ENCODE peak calls at places on chromosome 16, in seven cellular contexts. M is GM06990, C is AG10803, A is Peyer's patch, G is fibroblast of mammary gland, F is fibroblast of the aortic adventitia, E is lung. I is an unnamed sample.

GRCh38 chr16:19075511-19075910 is 8.1 kb downstream of the COQ7 start:
- DNase-seq in G (no peak), M (no peak), F (no peak), A (no peak), E (no peak), C (no peak), I (no peak)

GRCh38 chr16:53090271-53090590 is 35.4 kb downstream of the CHD9 start:
- DNase-seq in A (no peak), F (no peak), M (no peak), C (no peak), E (no peak), G (no peak), I (no peak)

GRCh38 chr16:15996432-15997109 is 47.2 kb downstream of the ABCC1 start:
- DNase-seq in A (no peak), F (peak), M (no peak), C (peak), G (peak), E (peak), I (peak)

GRCh38 chr16:56734429-56734828 is 4.5 kb downstream of the NUP93 start:
- DNase-seq in G (no peak), A (no peak), M (no peak), C (no peak), E (no peak), F (no peak), I (no peak)

GRCh38 chr16:50473375-50473945 is 74.7 kb upstream of the NKD1 start:
- DNase-seq in C (no peak), A (no peak), M (no peak), F (no peak), E (no peak), G (no peak), I (no peak)

GRCh38 chr16:3963203-3963602 is 82.7 kb upstream of the CREBBP start:
- DNase-seq in E (no peak), F (no peak), C (peak), A (no peak), M (no peak), G (no peak), I (no peak)

GRCh38 chr16:86831366-86831765 is 253.0 kb downstream of the FOXL1 start:
- DNase-seq in C (no peak), G (no peak), M (no peak), F (no peak), A (no peak), E (no peak), I (no peak)

GRCh38 chr16:70648606-70649005 is 2.2 kb downstream of the IL34 start:
- DNase-seq in G (no peak), A (no peak), F (no peak), C (no peak), M (no peak), E (no peak), I (no peak)

GRCh38 chr16:57147381-57148191 is 38.3 kb downstream of the PSME3IP1 start:
- DNase-seq in E (no peak), C (peak), M (no peak), G (peak), A (no peak), F (peak), I (peak)

GRCh38 chr16:87850009-87851006 is 19.0 kb downstream of the SLC7A5 start:
- DNase-seq in E (peak), C (peak), F (peak), M (peak), G (peak), A (peak), I (peak)

GRCh38 chr16:35908942-35909341 is 2449.5 kb downstream of the TP53TG3F start:
- DNase-seq in G (no peak), M (no peak), C (no peak), F (no peak), A (no peak), E (no peak), I (no peak)

GRCh38 chr16:70377782-70378181 is 31.1 kb downstream of the DDX19A start:
- DNase-seq in M (no peak), C (no peak), E (no peak), A (no peak), G (no peak), F (no peak), I (no peak)

DNA sequence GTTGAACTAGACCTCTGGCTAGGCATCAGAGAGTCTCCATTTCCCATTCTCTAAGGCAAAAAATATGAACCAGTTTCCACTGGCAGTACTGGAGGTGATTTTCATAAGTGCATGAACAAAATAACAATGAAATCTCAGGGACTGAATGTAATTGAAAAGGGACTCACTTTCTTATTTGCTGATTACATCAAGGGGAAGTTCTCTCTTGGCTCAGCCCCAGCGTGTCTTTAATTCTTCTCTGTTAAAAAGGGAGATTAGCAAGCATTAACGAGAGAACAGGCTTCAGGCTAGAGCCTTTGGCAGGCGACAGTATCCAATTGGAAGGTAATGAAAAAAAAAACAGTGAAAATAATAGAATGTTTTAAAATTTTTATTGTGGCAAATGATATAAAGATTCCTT is 34.0 kb upstream of the ADAMTS18 start:
- DNase-seq in M (no peak), G (no peak), C (no peak), E (no peak), A (no peak), F (no peak), I (no peak)
- H3K4me3 ChIP-seq in M (no peak), G (no peak), C (no peak), E (no peak), A (no peak), F (no peak), I (no peak)

GRCh38 chr16:79635488-79635887 is 35.0 kb upstream of the MAF start:
- DNase-seq in F (no peak), M (no peak), G (no peak), A (no peak), C (no peak), E (no peak), I (no peak)

GRCh38 chr16:79627092-79627491 is 26.6 kb upstream of the MAF start:
- DNase-seq in A (no peak), F (no peak), M (no peak), C (no peak), G (no peak), E (no peak), I (no peak)

GRCh38 chr16:79628501-79628975 is 28.0 kb upstream of the MAF start:
- DNase-seq in M (peak), F (no peak), G (peak), E (no peak), C (no peak), A (no peak), I (peak)

GRCh38 chr16:79629003-79629402 is 28.5 kb upstream of the MAF start:
- DNase-seq in C (no peak), G (no peak), F (no peak), M (no peak), A (no peak), E (no peak), I (no peak)

DNA sequence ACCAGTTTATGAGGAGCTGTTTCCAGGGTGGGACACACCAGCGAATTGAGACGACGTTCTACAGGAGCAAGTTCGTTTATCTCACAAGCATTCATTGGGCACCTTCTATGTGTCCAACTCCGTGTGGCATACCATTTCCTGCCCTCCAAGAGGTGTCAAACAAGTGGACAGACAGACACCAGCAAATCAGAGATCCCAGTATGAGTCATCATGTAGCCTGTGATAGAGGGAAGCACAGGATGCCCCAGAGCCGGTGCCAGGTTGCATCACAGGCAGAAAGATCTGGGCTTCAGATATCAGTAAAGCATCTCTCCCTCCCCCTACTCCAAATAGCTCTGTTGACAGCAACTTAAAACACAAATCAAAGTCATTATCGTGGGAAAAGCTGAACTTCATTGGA is 31.8 kb upstream of the MAF start:
- DNase-seq in M (no peak), E (no peak), A (no peak), F (no peak), G (no peak), C (no peak), I (no peak)
- H3K4me3 ChIP-seq in M (no peak), E (no peak), A (no peak), F (no peak), G (no peak), C (no peak), I (no peak)

GRCh38 chr16:28936784-28937155 is 5.0 kb downstream of the CD19 start:
- DNase-seq in E (no peak), M (no peak), A (no peak), F (no peak), G (no peak), C (no peak), I (no peak)
- H3K4me3 ChIP-seq in E (no peak), M (no peak), A (no peak), F (no peak), G (no peak), C (no peak), I (no peak)

GRCh38 chr16:67441289-67441753 is 10.4 kb downstream of the HSD11B2 start:
- DNase-seq in C (no peak), M (no peak), A (peak), E (peak), G (no peak), F (no peak), I (no peak)
- H3K4me3 ChIP-seq in C (no peak), M (no peak), A (no peak), E (no peak), G (no peak), F (no peak), I (no peak)

DNA sequence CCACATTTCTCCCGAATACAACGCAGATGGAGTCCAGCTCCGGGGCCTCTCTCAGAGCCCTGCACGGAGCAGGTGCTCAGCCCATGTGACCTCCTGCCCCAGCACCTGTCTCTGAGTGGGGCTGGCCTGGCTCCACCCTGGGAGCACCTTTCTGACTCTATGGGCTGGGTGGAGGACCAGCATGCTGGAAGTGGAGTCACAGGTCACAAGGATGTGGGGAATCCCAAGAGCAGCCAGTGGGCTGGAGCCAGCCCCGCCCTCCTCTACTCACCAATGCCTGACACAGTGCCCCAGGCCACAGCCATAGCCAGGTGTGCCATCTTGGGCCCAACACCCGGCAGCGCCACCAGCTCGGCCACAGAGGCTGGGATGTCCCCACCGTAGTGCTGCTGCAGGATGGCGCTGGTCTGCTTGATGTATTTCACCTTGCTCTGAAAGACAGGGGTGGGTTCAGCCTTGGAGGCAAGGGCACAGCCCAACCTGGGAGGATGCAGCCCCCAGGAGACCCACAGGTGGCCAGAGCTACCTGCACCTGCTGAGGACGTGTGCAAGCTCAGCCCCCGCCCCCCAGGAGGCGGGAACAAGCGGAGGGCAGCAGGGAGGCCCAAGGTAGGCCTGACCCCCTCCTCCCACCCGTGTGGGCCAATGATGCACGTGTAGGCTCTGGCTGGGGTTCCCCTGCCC is 4.2 kb downstream of the NTHL1 start:
- DNase-seq in E (peak), G (no peak), C (no peak), F (no peak), A (no peak), M (no peak), I (no peak)
- H3K4me3 ChIP-seq in E (no peak), G (no peak), C (no peak), F (no peak), A (no peak), M (no peak), I (no peak)

DNA sequence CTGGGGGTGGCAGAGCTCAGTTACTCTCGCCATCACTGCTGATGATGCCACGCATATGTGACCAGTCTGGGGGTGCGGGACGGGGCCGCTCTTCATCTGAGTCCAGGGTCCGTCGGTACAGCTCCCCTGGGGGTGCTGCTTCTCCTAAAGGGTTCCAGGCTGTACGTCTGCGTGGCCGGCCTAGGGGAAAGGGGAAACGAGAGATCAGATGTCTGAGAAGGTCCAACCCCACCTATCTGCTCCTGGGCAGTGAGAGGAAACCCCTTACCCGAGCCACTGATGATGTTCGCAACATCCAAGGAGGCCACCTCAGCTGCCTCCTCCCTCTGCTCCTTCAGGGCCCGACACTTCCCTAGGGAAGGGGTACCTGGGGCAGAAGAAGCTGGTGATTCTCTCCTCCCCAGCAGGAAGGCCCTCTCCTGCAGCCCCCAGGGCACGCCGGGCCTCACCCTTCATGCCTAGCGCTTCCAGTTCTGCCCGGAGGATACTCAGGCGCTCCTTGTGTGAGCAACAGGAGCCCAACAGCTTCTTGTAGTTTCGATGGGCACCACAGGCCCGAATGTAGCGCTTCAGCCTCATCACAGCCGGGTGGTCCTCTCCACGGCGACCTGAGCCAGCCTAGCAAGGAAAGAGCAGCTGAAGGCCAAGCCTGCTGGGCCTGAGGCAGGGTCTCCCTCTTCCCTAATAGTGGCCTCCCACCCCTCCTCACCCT is 2.1 kb downstream of the HIRIP3 start:
- DNase-seq in C (no peak), G (no peak), F (no peak), A (no peak), M (no peak), E (no peak), I (no peak)
- H3K4me3 ChIP-seq in C (no peak), G (no peak), F (no peak), A (no peak), M (no peak), E (no peak), I (no peak)

DNA sequence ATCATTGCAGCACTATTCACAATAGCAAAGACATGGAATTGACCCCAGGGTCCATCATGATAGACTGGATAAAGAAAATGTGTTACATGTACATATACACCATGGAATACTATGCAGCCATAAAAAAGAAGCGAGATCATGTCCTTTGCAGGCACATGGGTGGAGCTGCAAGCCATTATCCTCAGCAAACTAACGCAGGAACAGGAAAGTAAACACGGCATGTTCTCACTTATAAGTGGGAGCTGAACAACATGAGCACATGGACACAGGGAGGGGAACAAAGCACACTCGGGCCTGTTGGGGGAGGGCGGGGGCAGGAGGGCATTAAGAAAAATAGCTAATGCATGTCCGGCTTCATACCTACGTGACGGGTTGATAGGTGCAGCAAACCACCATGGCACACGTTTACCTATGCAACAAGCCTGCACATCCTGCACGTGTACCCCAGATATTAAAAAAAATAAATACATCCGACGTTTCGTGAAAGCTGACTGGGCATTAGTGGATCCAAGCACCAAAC is 28.9 kb downstream of the ZNF778 start:
- DNase-seq in C (no peak), G (no peak), E (peak), M (no peak), F (no peak), A (no peak), I (no peak)
- H3K4me3 ChIP-seq in C (peak), G (peak), E (no peak), M (no peak), F (peak), A (no peak), I (peak)

GRCh38 chr16:16997349-16997748 is 473.4 kb downstream of the XYLT1 start:
- DNase-seq in M (no peak), E (no peak), F (no peak), C (no peak), A (no peak), G (no peak), I (no peak)
- H3K4me3 ChIP-seq in M (no peak), E (no peak), F (no peak), C (no peak), A (no peak), G (no peak), I (no peak)

DNA sequence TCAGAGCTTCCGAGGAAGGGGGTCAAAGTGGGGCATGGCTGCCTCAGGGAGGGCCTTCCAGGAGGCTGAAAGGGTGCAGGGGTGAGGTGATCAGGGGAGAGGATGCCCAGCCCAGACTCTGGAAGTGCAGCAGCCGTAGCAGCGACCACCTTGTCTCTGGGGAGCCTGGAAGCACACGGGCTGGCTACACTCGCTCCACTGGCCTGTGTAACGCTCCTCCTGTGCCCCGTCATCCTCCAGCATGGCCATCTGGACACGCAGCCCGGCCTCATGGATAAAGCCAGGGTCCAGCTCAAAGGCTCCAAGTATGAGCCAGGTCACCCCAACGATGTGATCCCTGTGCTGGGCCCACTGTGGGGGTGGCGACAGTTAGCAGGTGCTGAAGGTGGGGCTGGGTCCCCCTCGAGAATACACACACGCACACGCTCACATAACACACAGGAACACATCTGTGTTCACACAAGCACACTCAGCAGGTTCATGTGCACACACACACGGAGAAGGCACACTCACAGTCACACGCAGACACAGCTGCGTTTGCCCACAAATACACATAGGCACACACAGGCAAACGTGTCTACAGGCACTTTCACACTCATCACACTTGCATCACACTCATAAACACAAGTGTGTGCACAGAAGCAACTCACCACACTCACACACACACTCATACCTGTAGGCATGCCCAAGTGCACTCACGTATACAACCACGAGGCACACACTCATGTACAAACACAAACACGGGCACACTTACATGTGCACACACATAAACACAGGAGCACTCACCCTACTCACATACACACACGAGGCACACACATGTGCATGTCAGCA is 19.3 kb downstream of the POLR3K start:
- DNase-seq in A (no peak), M (no peak), E (no peak), F (no peak), G (no peak), C (no peak), I (no peak)
- H3K4me3 ChIP-seq in A (peak), M (no peak), E (no peak), F (no peak), G (no peak), C (no peak), I (no peak)

GRCh38 chr16:66483689-66484452 is 56.8 kb downstream of the BEAN1 start:
- DNase-seq in C (peak), A (peak), G (peak), F (peak), M (peak), E (peak), I (peak)
- H3K4me3 ChIP-seq in C (no peak), A (no peak), G (no peak), F (no peak), M (no peak), E (no peak), I (no peak)